ENCODE peak calls at places on chromosomes 4 and X, in four cellular contexts. L, T, K and B are unnamed samples.

GRCh38 chr4:18397681-18398080 is 376.1 kb upstream of the LCORL start:
- DNase-seq in T (no peak), L (no peak), K (no peak), B (no peak)

GRCh38 chr4:2786152-2786671 is 6.7 kb upstream of the SH3BP2 start:
- DNase-seq in T (no peak), K (no peak), L (no peak), B (peak)

GRCh38 chr4:19026281-19026680 is 1004.7 kb upstream of the LCORL start:
- DNase-seq in K (no peak), T (no peak), L (no peak), B (no peak)

GRCh38 chrX:109871489-109871888 is 131.4 kb upstream of the TMEM164 start:
- DNase-seq in T (no peak), K (no peak), L (no peak), B (no peak)

GRCh38 chr4:37601527-37601926 is 84.6 kb downstream of the RELL1 start:
- DNase-seq in K (peak), T (no peak), L (no peak), B (no peak)

GRCh38 chrX:81259008-81259713 is 57.3 kb downstream of the SH3BGRL start:
- DNase-seq in T (no peak), K (no peak), L (no peak), B (no peak)

GRCh38 chr4:37827030-37827705 is 682 bp downstream of the PGM2 start:
- DNase-seq in L (no peak), K (no peak), T (no peak), B (no peak)

GRCh38 chr4:22434895-22435294 is 81.0 kb downstream of the ADGRA3 start:
- DNase-seq in L (peak), T (no peak), K (peak), B (no peak)

GRCh38 chrX:2784026-2784425 is 32.2 kb downstream of the XG start:
- DNase-seq in L (no peak), K (no peak), T (no peak), B (no peak)
- TF ChIP-seq CBX5 in L (no peak), K (no peak), T (no peak), B (no peak)

GRCh38 chr4:81663368-81663767 is 191.7 kb upstream of the RASGEF1B start:
- DNase-seq in K (no peak), L (no peak), T (no peak), B (no peak)
- TF ChIP-seq CBX5 in K (no peak), L (no peak), T (no peak), B (no peak)

DNA sequence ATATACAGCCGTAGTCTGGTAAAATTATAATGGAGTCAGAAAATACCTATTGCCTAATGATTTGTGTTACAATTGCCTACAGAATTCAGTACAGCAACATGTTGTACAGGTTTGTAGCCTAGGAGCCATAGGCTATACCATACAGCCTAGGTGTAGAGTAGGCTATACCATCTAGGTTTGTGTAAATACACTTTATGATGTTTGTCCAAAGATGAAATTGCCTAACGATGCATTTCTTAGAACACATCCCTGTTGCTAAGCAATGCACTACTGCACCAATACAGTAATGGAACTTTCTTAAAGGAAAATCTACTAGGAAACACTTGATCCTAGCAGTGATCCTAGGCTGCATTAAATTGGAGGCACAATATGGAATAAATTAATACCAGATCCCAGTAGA is 18.3 kb downstream of the NOA1 start:
- DNase-seq in L (no peak), K (no peak), T (no peak), B (no peak)
- TF ChIP-seq CBX5 in L (no peak), K (no peak), T (no peak), B (no peak)

GRCh38 chr4:39406763-39407583 is at the start of gene KLB:
- DNase-seq in K (peak), L (no peak), T (no peak), B (no peak)
- TF ChIP-seq CBX5 in K (no peak), L (no peak), T (no peak), B (no peak)

DNA sequence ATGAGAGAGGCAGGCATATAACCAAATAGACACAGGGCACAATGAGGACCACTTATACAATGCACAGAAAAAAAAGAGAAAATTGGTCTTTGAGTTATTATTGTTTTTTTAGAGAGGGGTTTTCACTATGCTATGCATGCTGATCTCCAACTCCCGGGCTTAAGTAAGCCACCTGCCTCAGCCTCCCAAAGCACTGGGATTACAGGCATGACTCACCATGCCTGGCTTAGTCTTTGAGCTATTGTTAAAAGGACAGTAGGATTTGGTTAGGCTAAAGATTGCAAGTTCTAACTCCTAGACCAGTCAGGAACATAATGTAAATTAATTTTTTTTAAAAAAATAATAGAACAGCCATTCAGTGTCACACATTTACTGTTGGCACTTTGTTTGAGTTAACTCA is 340.1 kb downstream of the GPAT3 start:
- DNase-seq in L (no peak), T (no peak), K (no peak), B (no peak)
- TF ChIP-seq CBX5 in L (no peak), T (no peak), K (no peak), B (no peak)

GRCh38 chr4:32145987-32146386 is 1425.8 kb downstream of the PCDH7 start:
- DNase-seq in T (no peak), K (no peak), L (no peak), B (no peak)

GRCh38 chr4:32142075-32142474 is 1421.9 kb downstream of the PCDH7 start:
- DNase-seq in K (no peak), L (no peak), T (no peak), B (no peak)

GRCh38 chr4:32148120-32148666 is 1428.0 kb downstream of the PCDH7 start:
- DNase-seq in L (no peak), T (no peak), K (no peak), B (no peak)

GRCh38 chr4:32147446-32148064 is 1427.4 kb downstream of the PCDH7 start:
- DNase-seq in K (no peak), T (no peak), L (no peak), B (no peak)
- TF ChIP-seq CBX5 in K (no peak), T (no peak), L (no peak), B (no peak)

GRCh38 chr4:42588909-42589308 is 68.0 kb downstream of the ATP8A1 start:
- DNase-seq in T (no peak), K (no peak), L (no peak), B (no peak)
- TF ChIP-seq CBX5 in T (no peak), K (no peak), L (no peak), B (no peak)

GRCh38 chr4:106694232-106694631 is 325.7 kb upstream of the GIMD1 start:
- DNase-seq in T (no peak), L (no peak), K (no peak), B (no peak)

GRCh38 chr4:106690487-106690886 is 321.9 kb upstream of the GIMD1 start:
- DNase-seq in L (no peak), T (no peak), K (no peak), B (no peak)

GRCh38 chr4:106687026-106687425 is 318.4 kb upstream of the GIMD1 start:
- DNase-seq in K (no peak), L (no peak), T (no peak), B (no peak)

GRCh38 chr4:106695846-106696245 is 327.3 kb upstream of the GIMD1 start:
- DNase-seq in T (no peak), K (no peak), L (no peak), B (no peak)

GRCh38 chr4:106691749-106692148 is 323.2 kb upstream of the GIMD1 start:
- DNase-seq in K (no peak), T (no peak), L (no peak), B (no peak)
- TF ChIP-seq CBX5 in K (no peak), T (no peak), L (no peak), B (no peak)

DNA sequence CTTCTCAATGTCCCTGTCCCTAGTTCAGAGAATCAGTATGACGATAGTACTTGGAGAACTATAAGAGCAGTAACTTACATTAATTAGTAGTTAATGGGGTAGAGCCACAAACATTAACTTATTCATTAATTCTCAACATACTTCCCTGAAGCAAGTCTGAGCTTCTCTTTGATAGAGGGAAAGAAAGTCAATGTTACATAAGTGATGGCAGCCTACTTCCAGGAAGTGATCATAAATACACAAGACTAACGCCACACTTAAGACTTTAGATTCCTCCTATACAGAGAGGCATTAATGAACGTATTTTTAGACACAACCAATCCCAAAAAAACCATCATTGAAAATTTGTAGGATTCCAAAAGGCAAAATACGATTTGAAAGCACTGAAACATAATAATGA is 33.8 kb downstream of the TSPAN5 start:
- DNase-seq in K (no peak), L (no peak), T (no peak), B (no peak)
- TF ChIP-seq CBX5 in K (no peak), L (no peak), T (no peak), B (no peak)

GRCh38 chr4:159551268-159551667 is 448.4 kb downstream of the RAPGEF2 start:
- DNase-seq in L (no peak), K (no peak), T (no peak), B (no peak)

GRCh38 chr4:159549092-159549491 is 446.2 kb downstream of the RAPGEF2 start:
- DNase-seq in T (no peak), K (no peak), L (no peak), B (no peak)

GRCh38 chr4:159555873-159556272 is 453.0 kb downstream of the RAPGEF2 start:
- DNase-seq in T (no peak), K (no peak), L (no peak), B (no peak)

GRCh38 chr4:159547645-159548308 is 444.9 kb downstream of the RAPGEF2 start:
- DNase-seq in L (no peak), K (no peak), T (no peak), B (no peak)

GRCh38 chr4:159552979-159553768 is 450.3 kb downstream of the RAPGEF2 start:
- DNase-seq in L (no peak), T (no peak), K (no peak), B (no peak)
- TF ChIP-seq CBX5 in L (no peak), T (no peak), K (no peak), B (no peak)